ENCODE peak calls at places on chromosome 7, in five cellular contexts. Q is endothelial cell of umbilical vein, P is cardiac fibroblast, Y is fibroblast of the aortic adventitia, F is ovary. J is an unnamed sample.

GRCh38 chr7:47100815-47101435 is 481.0 kb downstream of the TNS3 start:
- DNase-seq in Q (peak; percentile 73), P (peak; percentile 77), Y (peak; percentile 61), F (no peak), J (no peak)

GRCh38 chr7:12458520-12459131 is 55.0 kb upstream of the VWDE start:
- DNase-seq in Q (peak; percentile 52), P (peak; percentile 61), Y (peak; percentile 53), F (no peak), J (no peak)

GRCh38 chr7:130734525-130735272 is 692 bp upstream of the KLF14 start:
- DNase-seq in Q (peak; percentile 53), P (no peak), Y (peak; percentile 16), F (no peak), J (no peak)

GRCh38 chr7:140541513-140542192 is 62.3 kb upstream of the MKRN1 start:
- DNase-seq in Q (peak; percentile 25), P (peak; percentile 95), Y (peak; percentile 95), F (peak; percentile 90), J (peak; percentile 47)

GRCh38 chr7:143494622-143495021 is 16.9 kb downstream of the TAS2R41 start:
- DNase-seq in Q (no peak), P (peak; percentile 5), Y (peak; percentile 19), F (no peak), J (no peak)

GRCh38 chr7:155181768-155182167 is 111.6 kb downstream of the HTR5A start:
- DNase-seq in Q (no peak), P (no peak), Y (no peak), F (no peak), J (no peak)

GRCh38 chr7:44539669-44540516 is 1.2 kb downstream of the NPC1L1 start:
- DNase-seq in Q (no peak), P (no peak), Y (no peak), F (no peak), J (no peak)

GRCh38 chr7:105649727-105650381 is 68.6 kb upstream of the EFCAB10 start:
- DNase-seq in Q (no peak), P (peak; percentile 73), Y (peak; percentile 80), F (no peak), J (no peak)

GRCh38 chr7:149569025-149569725 is 71.6 kb upstream of the ZNF746 start:
- DNase-seq in Q (no peak), P (no peak), Y (no peak), F (no peak), J (no peak)

GRCh38 chr7:8440670-8441069 is 7.3 kb downstream of the NXPH1 start:
- DNase-seq in Q (no peak), P (no peak), Y (no peak), F (no peak), J (no peak)
- H3K4me3 ChIP-seq in Q (no peak overlapping the region), P (no peak overlapping the region), Y (no peak overlapping the region), F (no peak overlapping the region), J (no peak overlapping the region)

GRCh38 chr7:148142660-148143248 is 447.8 kb upstream of the C7orf33 start:
- DNase-seq in Q (no peak), P (peak; percentile 64), Y (peak; percentile 19), F (no peak), J (no peak)
- TF ChIP-seq CTCF in Q (no peak), P (peak; percentile 44), Y (peak; percentile 12), F (no peak), J (peak; percentile 82)

DNA sequence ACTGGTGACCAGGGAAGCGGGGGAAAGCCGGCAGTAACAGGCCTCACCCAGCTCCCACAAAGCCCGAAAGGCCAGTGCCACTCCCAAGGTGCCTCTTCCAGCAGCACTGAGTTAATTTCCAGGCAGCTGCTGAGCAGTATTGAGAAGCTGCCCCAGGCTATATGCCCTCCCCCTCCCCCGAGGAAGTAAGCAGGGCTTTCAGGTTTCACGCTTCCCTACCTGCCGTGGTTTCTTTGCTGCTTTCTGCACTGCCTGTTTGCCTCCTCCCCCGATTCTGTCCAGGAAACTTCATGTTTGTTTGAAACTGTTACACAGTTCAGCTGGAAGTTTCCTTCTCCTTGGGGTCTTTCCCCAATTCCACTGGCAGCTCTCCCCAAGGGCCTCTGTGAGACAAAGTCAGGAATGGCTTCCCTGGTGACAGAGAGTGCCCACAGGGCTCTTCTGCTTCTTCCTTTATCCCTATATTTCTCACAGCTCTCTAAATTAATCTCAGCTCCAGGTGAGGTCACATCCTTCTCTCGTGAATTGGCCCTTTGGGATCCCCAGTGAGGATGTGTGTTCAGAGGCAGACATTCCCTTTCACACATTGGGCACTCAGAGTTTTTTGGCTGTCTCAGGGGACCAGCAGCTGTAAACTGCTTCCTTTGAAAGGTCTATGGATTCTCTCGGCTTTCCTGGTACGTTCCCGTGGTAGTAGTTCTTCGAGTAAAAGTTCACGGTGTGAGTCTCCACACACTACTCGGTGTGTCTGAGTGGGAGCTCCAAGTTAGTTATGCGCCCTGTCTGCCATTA is 19.4 kb downstream of the C1GALT1 start:
- DNase-seq in Q (no peak), P (no peak), Y (no peak), F (no peak), J (no peak)
- H3K4me3 ChIP-seq in Q (no peak overlapping the region), P (no peak overlapping the region), Y (no peak overlapping the region), F (no peak overlapping the region), J (peak overlapping the region; percentile 17)

DNA sequence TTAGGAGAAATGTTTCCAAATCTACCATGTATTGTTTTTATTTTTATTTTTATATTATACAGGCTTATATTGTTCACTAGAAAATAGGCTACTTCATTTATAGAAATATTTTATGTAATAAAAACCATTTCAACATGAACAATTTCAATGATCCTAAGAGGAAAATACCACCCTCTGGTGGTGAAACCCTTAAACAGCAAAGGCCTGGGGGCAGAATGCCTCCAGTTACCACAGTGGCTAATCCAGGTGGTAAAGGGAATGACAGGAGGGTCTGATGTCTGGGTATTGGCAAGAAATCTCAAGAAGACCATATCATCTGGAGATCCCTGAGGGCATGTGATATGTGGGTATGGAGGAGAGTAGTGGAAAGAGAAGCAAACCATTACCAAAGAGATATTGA is 19.3 kb downstream of the MACC1 start:
- DNase-seq in Q (no peak), P (no peak), Y (peak; percentile 42), F (no peak), J (no peak)
- TF ChIP-seq CTCF in Q (peak; percentile 6), P (peak; percentile 39), Y (peak; percentile 47), F (no peak), J (peak; percentile 68)

DNA sequence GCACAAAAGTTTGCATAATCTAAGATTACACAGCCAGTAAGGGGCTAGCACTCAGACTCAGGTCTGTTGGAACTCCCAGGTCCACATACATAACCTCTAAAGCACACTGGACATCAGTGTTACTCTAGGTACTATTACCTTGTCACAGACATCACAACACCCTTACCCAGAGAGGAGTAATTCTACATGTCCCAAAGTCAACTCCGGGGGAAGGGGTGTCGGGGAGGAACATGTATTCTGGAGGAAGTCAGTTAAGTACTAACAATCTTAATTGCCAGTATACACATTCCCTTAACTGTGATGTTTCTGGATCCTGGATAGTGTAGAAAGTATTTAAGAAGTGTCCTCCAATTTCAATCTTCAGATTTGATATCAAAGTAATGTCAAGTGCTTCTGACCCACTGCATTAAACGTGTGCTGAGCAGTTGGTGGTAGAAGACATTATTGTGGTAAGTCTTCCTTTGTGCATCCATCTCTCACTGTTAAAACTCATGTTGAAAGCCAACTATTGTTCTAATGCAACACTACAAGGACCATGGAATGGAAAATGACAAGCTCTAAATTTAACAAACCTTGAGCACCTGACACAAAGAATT is 155.4 kb downstream of the CRPPA start:
- DNase-seq in Q (no peak), P (no peak), Y (no peak), F (no peak), J (no peak)
- H3K4me3 ChIP-seq in Q (no peak overlapping the region), P (no peak overlapping the region), Y (no peak overlapping the region), F (no peak overlapping the region), J (no peak overlapping the region)

GRCh38 chr7:51214098-51214497 is 102.5 kb downstream of the COBL start:
- DNase-seq in Q (no peak), P (no peak), Y (no peak), F (no peak), J (no peak)

GRCh38 chr7:51210766-51211165 is 105.8 kb downstream of the COBL start:
- DNase-seq in Q (no peak), P (no peak), Y (no peak), F (no peak), J (no peak)

GRCh38 chr7:51213618-51214017 is 103.0 kb downstream of the COBL start:
- DNase-seq in Q (no peak), P (no peak), Y (no peak), F (no peak), J (no peak)

DNA sequence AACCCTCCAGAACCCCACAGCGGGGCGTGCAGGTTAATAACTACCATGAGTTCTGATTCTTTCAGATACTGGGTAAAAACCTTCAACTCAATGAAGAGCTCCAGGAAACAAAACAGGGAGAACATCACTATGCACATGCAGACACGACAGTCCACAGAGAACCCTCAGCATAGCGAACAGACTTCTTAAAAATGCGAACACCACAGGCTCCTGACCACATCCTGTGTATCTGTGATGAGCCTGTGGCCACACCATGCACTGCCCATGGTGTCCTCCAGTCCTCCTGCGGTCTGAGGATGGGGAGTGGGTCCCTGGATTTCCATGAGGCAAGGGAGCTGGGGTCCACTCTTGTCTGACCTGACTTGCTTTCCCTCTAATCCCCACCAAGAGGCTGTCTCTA is 107.2 kb downstream of the COBL start:
- DNase-seq in Q (no peak), P (no peak), Y (no peak), F (no peak), J (no peak)
- TF ChIP-seq CTCF in Q (no peak), P (no peak), Y (no peak), F (no peak), J (no peak)

GRCh38 chr7:137990251-137990901 is 11.5 kb downstream of the CREB3L2 start:
- DNase-seq in Q (peak; percentile 99), P (peak; percentile 91), Y (peak; percentile 93), F (no peak), J (no peak)
- H3K4me3 ChIP-seq in Q (peak overlapping the region; percentile 27), P (no peak overlapping the region), Y (peak overlapping the region; percentile 44), F (no peak overlapping the region), J (no peak overlapping the region)

J was measured in epithelial cell of proximal tubule.